ENCODE peak calls at places on chromosomes 5 and 9, in eight cellular contexts. L is Panc1, D is A549, F is MM.1S, K is neural progenitor cell, Y is fibroblast of lung, R is ovary, M is upper lobe of right lung. U is an unnamed sample. For H3K4me1, the result is how much of the 10 kb centered on the place peaks cover.

GRCh38 chr5:148687427-148687826 is 33.1 kb upstream of the HTR4 start:
- DNase-seq in L (peak), D (no peak), F (peak), K (peak), Y (peak), R (no peak), M (no peak), U (no peak)

GRCh38 chr5:115842089-115842881 is 550 bp downstream of the AP3S1 start:
- DNase-seq in L (no peak), D (peak), F (peak), K (peak), Y (no peak), R (no peak), M (no peak), U (no peak)

GRCh38 chr9:86721843-86722705 is 225.2 kb downstream of the GAS1 start:
- DNase-seq in L (no peak), D (no peak), F (no peak), K (no peak), Y (peak), R (peak), M (no peak), U (peak)

GRCh38 chr5:15992918-15993317 is 186.7 kb downstream of the MARCHF11 start:
- DNase-seq in L (no peak), D (no peak), F (no peak), K (no peak), Y (peak), R (no peak), M (no peak), U (no peak)

GRCh38 chr5:65103674-65104035 is 334.9 kb downstream of the CWC27 start:
- DNase-seq in L (no peak), D (no peak), F (no peak), K (no peak), Y (no peak), R (peak), M (no peak), U (no peak)

GRCh38 chr9:4073371-4073770 is 226.5 kb downstream of the GLIS3 start:
- DNase-seq in L (peak), D (peak), F (no peak), K (peak), Y (no peak), R (no peak), M (no peak), U (no peak)

GRCh38 chr5:76544268-76544926 is 78.8 kb downstream of the F2RL2 start:
- DNase-seq in L (peak), D (peak), F (peak), K (peak), Y (peak), R (no peak), M (no peak), U (no peak)

GRCh38 chr9:77305622-77306365 is 128.5 kb downstream of the VPS13A start:
- DNase-seq in L (no peak), D (no peak), F (no peak), K (no peak), Y (peak), R (no peak), M (no peak), U (no peak)

GRCh38 chr9:112753725-112754124 is 3.2 kb downstream of the SNX30 start:
- DNase-seq in L (no peak), D (no peak), F (no peak), K (no peak), Y (peak), R (no peak), M (no peak), U (no peak)

GRCh38 chr5:156991714-156992113 is 28.7 kb upstream of the TIMD4 start:
- DNase-seq in L (no peak), D (no peak), F (no peak), K (no peak), Y (no peak), R (no peak), M (no peak), U (no peak)

GRCh38 chr9:130932220-130933069 is 6.6 kb downstream of the FIBCD1 start:
- DNase-seq in L (no peak), D (no peak), F (no peak), K (peak), Y (no peak), R (no peak), M (peak), U (peak)

GRCh38 chr5:52043137-52043536 is 659.9 kb downstream of the ISL1 start:
- DNase-seq in L (no peak), D (no peak), F (no peak), K (no peak), Y (no peak), R (no peak), M (no peak), U (no peak)

GRCh38 chr9:34659592-34660253 is 2.7 kb downstream of the CCL27 start:
- DNase-seq in L (no peak), D (no peak), F (peak), K (no peak), Y (no peak), R (no peak), M (no peak), U (no peak)

GRCh38 chr5:139133237-139133636 is 64.9 kb downstream of the SIL1 start:
- DNase-seq in L (no peak), D (no peak), F (no peak), K (no peak), Y (no peak), R (no peak), M (no peak), U (no peak)

GRCh38 chr9:21402387-21403247 is 6.3 kb upstream of the IFNA8 start:
- DNase-seq in L (no peak), D (peak), F (no peak), K (peak), Y (no peak), R (no peak), M (no peak), U (peak)

GRCh38 chr5:158601118-158601517 is 498.6 kb downstream of the EBF1 start:
- DNase-seq in L (no peak), D (no peak), F (no peak), K (no peak), Y (no peak), R (no peak), M (no peak), U (no peak)

GRCh38 chr5:103667068-103667467 is 104.5 kb upstream of the NUDT12 start:
- DNase-seq in L (no peak), D (peak), F (no peak), K (no peak), Y (peak), R (no peak), M (no peak), U (no peak)

GRCh38 chr5:138553437-138554095 is 10.5 kb upstream of the ETF1 start:
- DNase-seq in L (no peak), D (no peak), F (no peak), K (no peak), Y (no peak), R (no peak), M (no peak), U (no peak)

GRCh38 chr9:79917417-79917816 is 345.7 kb downstream of the TLE4 start:
- DNase-seq in L (no peak), D (no peak), F (no peak), K (no peak), Y (no peak), R (no peak), M (no peak), U (no peak)

GRCh38 chr5:139438707-139439012 is 665 bp downstream of the DNAJC18 start:
- DNase-seq in L (no peak), D (no peak), F (no peak), K (peak), Y (no peak), R (no peak), M (no peak), U (no peak)

GRCh38 chr5:93735378-93735777 is 6.0 kb downstream of the POU5F2 start:
- DNase-seq in L (no peak), D (no peak), F (no peak), K (no peak), Y (peak), R (no peak), M (no peak), U (no peak)

GRCh38 chr5:107422494-107422893 is 248.2 kb downstream of the EFNA5 start:
- DNase-seq in L (no peak), D (no peak), F (no peak), K (no peak), Y (no peak), R (no peak), M (no peak), U (no peak)

GRCh38 chr5:87541033-87541432 is 128.3 kb upstream of the CCNH start:
- DNase-seq in L (no peak), D (no peak), F (peak), K (peak), Y (peak), R (peak), M (no peak), U (peak)

GRCh38 chr9:131396626-131397025 is 2.7 kb downstream of the PRRC2B start:
- DNase-seq in L (no peak), D (no peak), F (no peak), K (no peak), Y (no peak), R (no peak), M (no peak), U (no peak)

GRCh38 chr9:93194584-93194983 is 10.6 kb downstream of the WNK2 start:
- DNase-seq in L (no peak), D (no peak), F (no peak), K (no peak), Y (no peak), R (no peak), M (no peak), U (no peak)
- H3K27ac ChIP-seq in L (no peak), D (no peak), F (no peak), K (no peak), Y (no peak), R (no peak), M (no peak), U (no peak)

GRCh38 chr9:126612329-126612812 is 1.4 kb upstream of the LMX1B start:
- DNase-seq in L (no peak), D (no peak), F (no peak), K (peak), Y (no peak), R (no peak), M (no peak), U (no peak)
- H3K4me3 ChIP-seq in L (peak), D (peak), F (no peak), K (peak), Y (no peak), R (no peak), M (peak), U (peak)

GRCh38 chr9:6681957-6682501 is 36.5 kb upstream of the GLDC start:
- DNase-seq in L (no peak), D (no peak), F (no peak), K (peak), Y (peak), R (peak), M (no peak), U (no peak)
- H3K4me1 ChIP-seq in L (under half), D (under half), F (under half), K (under half), Y (under half), R (under half), M (under half), U (under half)

DNA sequence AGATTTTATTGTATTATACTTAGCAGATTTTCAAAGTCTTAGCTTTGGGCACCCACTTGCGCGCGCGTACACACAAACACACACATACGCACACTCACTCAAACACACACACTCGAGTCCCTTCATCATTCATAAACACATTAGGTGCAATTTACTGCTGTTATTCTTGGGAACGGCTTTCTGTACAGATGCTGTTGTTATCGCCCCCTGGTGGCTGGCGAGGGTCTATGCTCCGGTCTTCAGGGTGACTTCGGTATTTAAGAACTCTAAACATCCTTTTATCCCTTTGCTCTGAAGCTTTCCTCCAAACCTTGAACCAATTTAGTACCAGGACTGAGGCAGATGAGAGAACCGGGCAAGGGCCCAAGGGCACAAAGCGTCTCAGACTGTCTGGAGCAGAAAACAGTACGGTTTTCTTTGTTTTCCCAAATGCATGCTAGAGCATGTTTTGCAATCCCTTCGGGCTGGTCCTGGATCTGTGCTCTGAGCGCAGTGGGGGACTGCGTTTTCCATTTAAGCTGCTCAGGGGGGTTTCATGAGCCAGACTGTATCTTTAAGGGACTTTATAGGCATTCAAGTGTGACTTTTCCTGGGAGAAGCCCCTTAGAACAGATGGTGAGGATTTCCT is 1.7 kb upstream of the SLIT3 start:
- DNase-seq in L (peak), D (peak), F (peak), K (peak), Y (peak), R (peak), M (peak), U (peak)
- H3K27ac ChIP-seq in L (peak), D (peak), F (no peak), K (no peak), Y (no peak), R (no peak), M (no peak), U (no peak)

DNA sequence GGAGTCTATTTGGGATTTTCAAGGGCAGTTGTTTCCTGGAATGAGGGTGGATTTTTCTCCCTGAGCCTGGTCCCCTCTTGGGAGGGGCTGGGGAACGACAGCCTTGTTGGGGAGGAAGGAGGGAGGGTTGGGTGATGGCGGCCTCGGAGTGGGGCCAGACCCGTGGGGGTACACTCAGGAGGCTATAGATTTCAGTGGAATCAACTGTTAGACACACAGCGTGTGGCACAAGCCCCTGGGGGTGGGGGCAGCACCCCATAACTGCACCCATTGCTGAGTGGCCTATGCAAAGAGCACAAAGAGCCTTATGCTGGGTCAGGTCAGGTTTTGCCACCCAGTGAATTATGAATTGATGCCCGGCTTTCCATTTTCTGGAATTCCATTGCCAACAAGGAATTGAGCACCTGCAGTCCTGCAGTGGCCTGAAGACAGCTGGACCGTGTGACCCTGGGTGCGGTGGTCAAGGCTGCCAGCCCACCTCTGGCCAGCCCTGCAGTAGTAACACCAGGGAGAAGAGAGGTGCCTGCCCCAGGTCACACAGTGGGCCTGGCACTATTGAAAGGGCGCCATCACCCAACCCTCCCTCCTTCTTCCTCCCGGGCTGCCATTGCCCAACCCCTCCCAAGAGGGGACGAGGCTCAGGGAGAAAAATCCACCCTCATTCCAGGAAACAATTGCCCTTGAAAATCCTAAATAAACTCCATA is 8.4 kb downstream of the MYMK start:
- DNase-seq in L (no peak), D (no peak), F (no peak), K (no peak), Y (no peak), R (no peak), M (no peak), U (peak)
- H3K4me3 ChIP-seq in L (no peak), D (no peak), F (no peak), K (no peak), Y (no peak), R (no peak), M (no peak), U (no peak)

GRCh38 chr5:14330729-14331128 is 187.6 kb downstream of the TRIO start:
- DNase-seq in L (no peak), D (no peak), F (no peak), K (no peak), Y (no peak), R (no peak), M (no peak), U (no peak)
- H3K4me1 ChIP-seq in L (under half), D (under half), F (under half), K (under half), Y (under half), R (under half), M (under half), U (under half)

DNA sequence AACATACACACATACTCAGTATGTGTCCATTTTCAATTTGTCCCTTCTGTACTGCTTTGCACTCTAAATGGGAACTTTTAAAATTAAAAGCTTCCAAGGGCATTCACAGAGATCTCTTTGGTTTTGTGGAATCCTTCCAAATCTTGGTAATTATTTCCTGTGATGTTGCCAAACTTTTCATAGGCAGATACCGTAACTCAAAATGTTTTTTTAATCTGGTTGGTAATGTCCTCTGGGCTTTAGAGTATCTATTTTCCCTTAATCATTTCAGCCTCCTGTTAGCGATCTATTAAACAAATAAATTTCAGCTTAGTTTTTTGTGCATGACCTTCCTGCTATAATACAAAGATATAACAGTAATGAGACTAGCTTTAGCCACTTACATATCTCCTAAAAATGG is 282.4 kb downstream of the ARHGEF28 start:
- DNase-seq in L (no peak), D (no peak), F (no peak), K (no peak), Y (peak), R (no peak), M (no peak), U (no peak)
- H3K27ac ChIP-seq in L (no peak), D (no peak), F (no peak), K (no peak), Y (no peak), R (no peak), M (no peak), U (no peak)

DNA sequence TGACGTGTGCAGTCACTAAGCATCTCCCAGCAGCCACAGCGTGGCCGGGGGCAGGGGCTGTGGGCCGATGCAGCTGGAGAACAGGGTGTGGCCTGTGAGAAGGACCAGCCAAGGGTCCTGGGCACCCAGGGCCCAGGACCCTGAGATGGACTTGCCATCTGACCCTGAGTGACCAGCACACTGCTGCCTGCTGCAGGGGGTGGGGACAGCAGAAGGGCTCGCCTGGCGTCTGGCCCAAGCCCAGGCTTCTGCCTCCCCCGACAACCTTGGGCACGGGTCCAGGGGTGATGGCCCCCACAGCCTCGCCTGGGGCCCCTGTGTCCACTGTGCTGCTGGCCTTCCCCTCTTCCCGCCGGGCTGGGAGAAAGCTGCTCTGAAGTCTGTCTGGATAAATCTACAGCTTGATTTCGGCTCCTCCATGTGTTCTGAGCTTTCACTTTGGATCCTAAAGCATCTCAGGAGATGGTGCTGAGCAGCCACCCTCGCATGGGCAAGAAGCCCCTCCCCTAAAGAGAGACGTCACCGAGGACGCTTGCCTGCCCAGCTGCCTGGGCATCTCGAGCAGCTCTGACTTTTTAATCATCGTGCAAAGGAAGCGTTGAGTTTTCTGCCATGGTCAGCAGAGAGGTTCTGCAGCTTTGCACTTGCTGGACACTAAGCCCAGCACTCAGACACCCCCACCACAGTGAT is 5.6 kb downstream of the KCNT1 start:
- DNase-seq in L (no peak), D (no peak), F (no peak), K (no peak), Y (no peak), R (peak), M (no peak), U (no peak)
- H3K4me3 ChIP-seq in L (no peak), D (no peak), F (no peak), K (no peak), Y (no peak), R (no peak), M (no peak), U (no peak)